ENCODE peak calls at places on chromosomes 3 and 15, in eight cellular contexts. C, R, Q, W, F, B, I and H are unnamed samples.

GRCh38 chr3:31562525-31562924 is 29.8 kb downstream of the STT3B start:
- DNase-seq in C (peak), R (peak), Q (no peak), W (no peak), F (no peak), B (peak), I (peak), H (no peak)

GRCh38 chr15:78788261-78788660 is 23.0 kb downstream of the ADAMTS7 start:
- DNase-seq in C (peak), R (no peak), Q (no peak), W (no peak), F (no peak), B (no peak), I (no peak), H (no peak)

GRCh38 chr15:31887246-31887645 is 143.1 kb upstream of the CHRNA7 start:
- DNase-seq in C (no peak), R (no peak), Q (no peak), W (no peak), F (no peak), B (no peak), I (no peak), H (no peak)

GRCh38 chr3:31066999-31067398 is 172.5 kb upstream of the GADL1 start:
- DNase-seq in C (no peak), R (no peak), Q (no peak), W (no peak), F (peak), B (no peak), I (no peak), H (no peak)

GRCh38 chr3:34008836-34009479 is 210.5 kb downstream of the PDCD6IP start:
- DNase-seq in C (no peak), R (no peak), Q (no peak), W (no peak), F (no peak), B (no peak), I (no peak), H (no peak)

GRCh38 chr15:55799287-55800212 is 56.6 kb upstream of the PRTG start:
- DNase-seq in C (peak), R (peak), Q (peak), W (peak), F (peak), B (no peak), I (peak), H (peak)

GRCh38 chr3:51887620-51888019 is 12.2 kb upstream of the IQCF5 start:
- DNase-seq in C (no peak), R (no peak), Q (peak), W (no peak), F (peak), B (no peak), I (no peak), H (no peak)

GRCh38 chr3:39208463-39209055 is 16.2 kb upstream of the XIRP1 start:
- DNase-seq in C (peak), R (peak), Q (peak), W (peak), F (peak), B (no peak), I (peak), H (peak)

GRCh38 chr3:39189648-39190269 is 2.6 kb downstream of the XIRP1 start:
- DNase-seq in C (peak), R (peak), Q (peak), W (peak), F (no peak), B (no peak), I (no peak), H (peak)